ENCODE peak calls at places on chromosomes 16 and 17, in six cellular contexts. One of them, this sample, is unnamed. For H3K36me3, the result is how much of the 10 kb centered on the place peaks cover.

GRCh38 chr16:86880316-86881117 is 302.2 kb downstream of the FOXL1 start:
- DNase-seq in ovary: peak
- DNase-seq in SK-N-SH: no peak
- DNase-seq in psoas muscle: no peak
- DNase-seq in neuronal stem cell: no peak
- DNase-seq in upper lobe of right lung: peak
- DNase-seq in this sample: no peak

GRCh38 chr17:73683788-73684582 is 39.7 kb upstream of the SDK2 start:
- DNase-seq in ovary: no peak
- DNase-seq in SK-N-SH: no peak
- DNase-seq in psoas muscle: no peak
- DNase-seq in neuronal stem cell: no peak
- DNase-seq in upper lobe of right lung: no peak
- DNase-seq in this sample: no peak

GRCh38 chr17:75542184-75542583 is 16.7 kb downstream of the LLGL2 start:
- DNase-seq in ovary: no peak
- DNase-seq in SK-N-SH: no peak
- DNase-seq in psoas muscle: no peak
- DNase-seq in neuronal stem cell: no peak
- DNase-seq in upper lobe of right lung: no peak
- DNase-seq in this sample: no peak

GRCh38 chr17:78658281-78658785 is 81.1 kb upstream of the DNAH17 start:
- DNase-seq in ovary: no peak
- DNase-seq in SK-N-SH: no peak
- DNase-seq in psoas muscle: no peak
- DNase-seq in neuronal stem cell: no peak
- DNase-seq in upper lobe of right lung: peak
- DNase-seq in this sample: no peak

GRCh38 chr17:13114601-13115024 is 96.8 kb upstream of the ELAC2 start:
- DNase-seq in ovary: peak
- DNase-seq in SK-N-SH: peak
- DNase-seq in psoas muscle: no peak
- DNase-seq in neuronal stem cell: peak
- DNase-seq in upper lobe of right lung: no peak
- DNase-seq in this sample: peak

GRCh38 chr17:18182978-18183333 is 672 bp upstream of the ALKBH5 start:
- DNase-seq in ovary: peak
- DNase-seq in SK-N-SH: peak
- DNase-seq in psoas muscle: peak
- DNase-seq in neuronal stem cell: no peak
- DNase-seq in upper lobe of right lung: peak
- DNase-seq in this sample: peak

GRCh38 chr17:74601944-74602572 is 10.0 kb upstream of the CD300LD start:
- DNase-seq in ovary: no peak
- DNase-seq in SK-N-SH: peak
- DNase-seq in psoas muscle: no peak
- DNase-seq in neuronal stem cell: peak
- DNase-seq in upper lobe of right lung: no peak
- DNase-seq in this sample: peak

GRCh38 chr16:46920402-46921068 is 36.4 kb downstream of the GPT2 start:
- DNase-seq in ovary: no peak
- DNase-seq in SK-N-SH: no peak
- DNase-seq in psoas muscle: no peak
- DNase-seq in neuronal stem cell: no peak
- DNase-seq in upper lobe of right lung: no peak
- DNase-seq in this sample: no peak

GRCh38 chr16:50585331-50585776 is 37.2 kb downstream of the NKD1 start:
- DNase-seq in ovary: peak
- DNase-seq in SK-N-SH: no peak
- DNase-seq in psoas muscle: peak
- DNase-seq in neuronal stem cell: no peak
- DNase-seq in upper lobe of right lung: peak
- DNase-seq in this sample: no peak

GRCh38 chr17:55067697-55068439 is 99.3 kb downstream of the STXBP4 start:
- DNase-seq in ovary: no peak
- DNase-seq in SK-N-SH: no peak
- DNase-seq in psoas muscle: no peak
- DNase-seq in neuronal stem cell: no peak
- DNase-seq in upper lobe of right lung: no peak
- DNase-seq in this sample: no peak

GRCh38 chr17:27466748-27467375 is 10.6 kb downstream of the KSR1 start:
- DNase-seq in ovary: no peak
- DNase-seq in SK-N-SH: no peak
- DNase-seq in psoas muscle: no peak
- DNase-seq in neuronal stem cell: no peak
- DNase-seq in upper lobe of right lung: peak
- DNase-seq in this sample: no peak

GRCh38 chr17:63623786-63624185 is 1.6 kb downstream of the MAP3K3 start:
- DNase-seq in ovary: no peak
- DNase-seq in SK-N-SH: no peak
- DNase-seq in psoas muscle: no peak
- DNase-seq in neuronal stem cell: no peak
- DNase-seq in upper lobe of right lung: no peak
- DNase-seq in this sample: no peak

GRCh38 chr17:6574689-6575595 is 18.6 kb upstream of the PITPNM3 start:
- DNase-seq in ovary: peak
- DNase-seq in SK-N-SH: no peak
- DNase-seq in psoas muscle: no peak
- DNase-seq in neuronal stem cell: no peak
- DNase-seq in upper lobe of right lung: peak
- DNase-seq in this sample: peak

GRCh38 chr16:28192811-28193529 is 18.8 kb downstream of the XPO6 start:
- DNase-seq in ovary: no peak
- DNase-seq in SK-N-SH: no peak
- DNase-seq in psoas muscle: no peak
- DNase-seq in neuronal stem cell: no peak
- DNase-seq in upper lobe of right lung: peak
- DNase-seq in this sample: no peak

GRCh38 chr16:24729967-24730815 is 740 bp downstream of the TNRC6A start:
- DNase-seq in ovary: peak
- DNase-seq in SK-N-SH: peak
- DNase-seq in psoas muscle: peak
- DNase-seq in neuronal stem cell: peak
- DNase-seq in upper lobe of right lung: peak
- DNase-seq in this sample: peak

GRCh38 chr16:27431773-27432599 is 30.0 kb downstream of the IL21R start:
- DNase-seq in ovary: peak
- DNase-seq in SK-N-SH: no peak
- DNase-seq in psoas muscle: no peak
- DNase-seq in neuronal stem cell: no peak
- DNase-seq in upper lobe of right lung: peak
- DNase-seq in this sample: no peak

GRCh38 chr16:86508028-86508946 is 2.0 kb upstream of the FOXF1 start:
- DNase-seq in ovary: no peak
- DNase-seq in SK-N-SH: no peak
- DNase-seq in psoas muscle: no peak
- DNase-seq in neuronal stem cell: peak
- DNase-seq in upper lobe of right lung: no peak
- DNase-seq in this sample: peak

GRCh38 chr16:88345031-88345942 is 37.5 kb upstream of the ZNF469 start:
- DNase-seq in ovary: no peak
- DNase-seq in SK-N-SH: peak
- DNase-seq in psoas muscle: no peak
- DNase-seq in neuronal stem cell: no peak
- DNase-seq in upper lobe of right lung: no peak
- DNase-seq in this sample: peak

GRCh38 chr17:46190763-46191162 is 2.5 kb downstream of the KANSL1 start:
- DNase-seq in ovary: no peak
- DNase-seq in SK-N-SH: no peak
- DNase-seq in psoas muscle: no peak
- DNase-seq in neuronal stem cell: no peak
- DNase-seq in upper lobe of right lung: no peak
- DNase-seq in this sample: no peak

GRCh38 chr16:65704866-65705265 is 583.0 kb upstream of the CDH11 start:
- DNase-seq in ovary: no peak
- DNase-seq in SK-N-SH: no peak
- DNase-seq in psoas muscle: no peak
- DNase-seq in neuronal stem cell: no peak
- DNase-seq in upper lobe of right lung: no peak
- DNase-seq in this sample: peak

GRCh38 chr16:86653289-86654006 is 75.1 kb downstream of the FOXL1 start:
- DNase-seq in ovary: no peak
- DNase-seq in SK-N-SH: no peak
- DNase-seq in psoas muscle: no peak
- DNase-seq in neuronal stem cell: no peak
- DNase-seq in upper lobe of right lung: no peak
- DNase-seq in this sample: no peak

GRCh38 chr17:50181601-50182345 is 16.0 kb downstream of the SGCA start:
- DNase-seq in ovary: no peak
- DNase-seq in SK-N-SH: no peak
- DNase-seq in psoas muscle: peak
- DNase-seq in neuronal stem cell: no peak
- DNase-seq in upper lobe of right lung: no peak
- DNase-seq in this sample: no peak

GRCh38 chr17:44444735-44445105 is 55.3 kb upstream of the ITGA2B start:
- DNase-seq in ovary: no peak
- DNase-seq in SK-N-SH: no peak
- DNase-seq in psoas muscle: no peak
- DNase-seq in neuronal stem cell: no peak
- DNase-seq in upper lobe of right lung: no peak
- DNase-seq in this sample: no peak

GRCh38 chr17:14672830-14673229 is 371.9 kb downstream of the HS3ST3B1 start:
- DNase-seq in ovary: no peak
- DNase-seq in SK-N-SH: no peak
- DNase-seq in psoas muscle: no peak
- DNase-seq in neuronal stem cell: no peak
- DNase-seq in upper lobe of right lung: no peak
- DNase-seq in this sample: no peak

GRCh38 chr16:50992366-50993032 is 158.6 kb downstream of the SALL1 start:
- DNase-seq in ovary: no peak
- DNase-seq in SK-N-SH: no peak
- DNase-seq in psoas muscle: no peak
- DNase-seq in neuronal stem cell: no peak
- DNase-seq in upper lobe of right lung: no peak
- DNase-seq in this sample: no peak

GRCh38 chr16:85462405-85463227 is 150.5 kb upstream of the GSE1 start:
- DNase-seq in ovary: peak
- DNase-seq in SK-N-SH: peak
- DNase-seq in psoas muscle: no peak
- DNase-seq in neuronal stem cell: peak
- DNase-seq in upper lobe of right lung: peak
- DNase-seq in this sample: peak

GRCh38 chr17:73401911-73402310 is 90.1 kb upstream of the CDC42EP4 start:
- DNase-seq in ovary: peak
- DNase-seq in SK-N-SH: peak
- DNase-seq in psoas muscle: peak
- DNase-seq in neuronal stem cell: peak
- DNase-seq in upper lobe of right lung: no peak
- DNase-seq in this sample: peak

GRCh38 chr16:23491490-23492391 is 18.6 kb downstream of the GGA2 start:
- DNase-seq in ovary: no peak
- DNase-seq in SK-N-SH: no peak
- DNase-seq in psoas muscle: no peak
- DNase-seq in neuronal stem cell: no peak
- DNase-seq in upper lobe of right lung: peak
- DNase-seq in this sample: peak

GRCh38 chr17:8922451-8922850 is 43.1 kb downstream of the PIK3R5 start:
- DNase-seq in ovary: no peak
- DNase-seq in SK-N-SH: no peak
- DNase-seq in psoas muscle: no peak
- DNase-seq in neuronal stem cell: no peak
- DNase-seq in upper lobe of right lung: no peak
- DNase-seq in this sample: no peak

GRCh38 chr17:66704858-66705257 is 130.1 kb upstream of the CACNG5 start:
- DNase-seq in ovary: no peak
- DNase-seq in SK-N-SH: no peak
- DNase-seq in psoas muscle: no peak
- DNase-seq in neuronal stem cell: no peak
- DNase-seq in upper lobe of right lung: no peak
- DNase-seq in this sample: no peak

GRCh38 chr16:82580293-82580900 is 46.4 kb upstream of the CDH13 start:
- DNase-seq in ovary: no peak
- DNase-seq in SK-N-SH: peak
- DNase-seq in psoas muscle: no peak
- DNase-seq in neuronal stem cell: no peak
- DNase-seq in upper lobe of right lung: no peak
- DNase-seq in this sample: peak

DNA sequence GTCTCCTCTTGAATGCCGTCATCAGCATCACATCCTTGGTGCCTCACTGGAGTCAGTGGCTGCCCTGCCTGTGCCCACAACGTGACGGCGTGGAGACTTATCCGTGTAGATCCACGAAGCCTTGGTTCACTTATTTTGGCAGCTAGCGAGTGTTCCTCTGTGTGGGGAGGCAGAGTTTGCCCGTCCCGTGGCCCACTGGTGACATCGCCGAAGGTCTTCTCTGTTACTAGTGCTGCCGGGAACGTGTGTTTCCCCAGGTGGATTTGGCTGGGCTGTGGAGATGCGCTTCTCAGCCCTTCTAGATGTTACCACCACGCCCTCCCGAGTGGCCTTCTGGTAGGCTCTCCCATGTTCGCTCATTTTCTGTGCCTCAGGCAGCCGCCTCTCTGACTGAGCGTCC is 169.6 kb downstream of the SEC14L1 start:
- DNase-seq in ovary: no peak
- DNase-seq in SK-N-SH: no peak
- DNase-seq in psoas muscle: no peak
- DNase-seq in neuronal stem cell: no peak
- DNase-seq in upper lobe of right lung: no peak
- DNase-seq in this sample: no peak
- H3K36me3 ChIP-seq in ovary: under half
- H3K36me3 ChIP-seq in SK-N-SH: under half
- H3K36me3 ChIP-seq in psoas muscle: under half
- H3K36me3 ChIP-seq in neuronal stem cell: under half
- H3K36me3 ChIP-seq in upper lobe of right lung: under half
- H3K36me3 ChIP-seq in this sample: under half

GRCh38 chr16:73036074-73036826 is 11.7 kb downstream of the ZFHX3 start:
- DNase-seq in ovary: no peak
- DNase-seq in SK-N-SH: no peak
- DNase-seq in psoas muscle: no peak
- DNase-seq in neuronal stem cell: peak
- DNase-seq in upper lobe of right lung: peak
- DNase-seq in this sample: peak
- H3K4me3 ChIP-seq in ovary: no peak
- H3K4me3 ChIP-seq in SK-N-SH: no peak
- H3K4me3 ChIP-seq in psoas muscle: no peak
- H3K4me3 ChIP-seq in neuronal stem cell: no peak
- H3K4me3 ChIP-seq in upper lobe of right lung: no peak
- H3K4me3 ChIP-seq in this sample: no peak

DNA sequence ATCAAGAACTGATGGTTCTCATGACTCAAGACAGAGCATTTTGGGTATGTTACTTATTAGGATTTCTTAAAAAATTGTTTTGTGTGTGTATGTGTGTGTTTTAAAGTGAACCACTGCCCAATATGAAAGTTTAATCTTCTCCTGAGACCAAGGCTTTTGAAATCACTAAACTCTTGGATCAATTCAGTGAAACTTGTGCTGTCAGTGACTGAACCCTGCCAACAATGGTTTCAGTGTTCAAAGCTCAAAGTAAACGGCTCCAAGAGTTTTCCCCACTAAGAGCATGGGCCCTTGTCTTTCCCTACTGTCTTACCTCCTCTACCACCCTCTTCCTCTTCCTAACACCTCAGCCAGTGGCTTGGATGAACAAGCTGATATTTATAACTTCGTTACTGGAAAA is 22.0 kb downstream of the NFE2L1 start:
- DNase-seq in ovary: no peak
- DNase-seq in SK-N-SH: no peak
- DNase-seq in psoas muscle: no peak
- DNase-seq in neuronal stem cell: no peak
- DNase-seq in upper lobe of right lung: no peak
- DNase-seq in this sample: no peak
- H3K36me3 ChIP-seq in ovary: under half
- H3K36me3 ChIP-seq in SK-N-SH: half or more
- H3K36me3 ChIP-seq in psoas muscle: under half
- H3K36me3 ChIP-seq in neuronal stem cell: half or more
- H3K36me3 ChIP-seq in upper lobe of right lung: half or more
- H3K36me3 ChIP-seq in this sample: under half

GRCh38 chr17:80005360-80006338 is 30.0 kb downstream of the TBC1D16 start:
- DNase-seq in ovary: no peak
- DNase-seq in SK-N-SH: peak
- DNase-seq in psoas muscle: peak
- DNase-seq in neuronal stem cell: peak
- DNase-seq in upper lobe of right lung: no peak
- DNase-seq in this sample: peak
- H3K4me3 ChIP-seq in ovary: no peak
- H3K4me3 ChIP-seq in SK-N-SH: no peak
- H3K4me3 ChIP-seq in psoas muscle: no peak
- H3K4me3 ChIP-seq in neuronal stem cell: no peak
- H3K4me3 ChIP-seq in upper lobe of right lung: peak
- H3K4me3 ChIP-seq in this sample: peak

This sample was measured in H7.